ENCODE peak calls at places on chromosomes 4 and X, in five cellular contexts. One of them, this sample, is unnamed.

GRCh38 chr4:127667772-127668171 is 35.0 kb downstream of the INTU start:
- DNase-seq in pancreas: no peak
- DNase-seq in AG04450: no peak
- DNase-seq in uterus: no peak
- DNase-seq in fibroblast of lung: no peak
- DNase-seq in this sample: no peak

GRCh38 chr4:173146456-173146855 is 22.2 kb upstream of the GALNT7 start:
- DNase-seq in pancreas: no peak
- DNase-seq in AG04450: no peak
- DNase-seq in uterus: no peak
- DNase-seq in fibroblast of lung: no peak
- DNase-seq in this sample: no peak

GRCh38 chr4:151276787-151277557 is at the start of gene PRSS48:
- DNase-seq in pancreas: peak; percentile 87
- DNase-seq in AG04450: no peak
- DNase-seq in uterus: no peak
- DNase-seq in fibroblast of lung: peak; percentile 48
- DNase-seq in this sample: no peak

GRCh38 chr4:56434599-56435000 is 815 bp downstream of the PPAT start:
- DNase-seq in pancreas: no peak
- DNase-seq in AG04450: no peak
- DNase-seq in uterus: no peak
- DNase-seq in fibroblast of lung: peak; percentile 54
- DNase-seq in this sample: peak; percentile 54

GRCh38 chr4:709348-709747 is 3.7 kb downstream of the PCGF3 start:
- DNase-seq in pancreas: no peak
- DNase-seq in AG04450: no peak
- DNase-seq in uterus: no peak
- DNase-seq in fibroblast of lung: no peak
- DNase-seq in this sample: no peak

GRCh38 chr4:2042207-2042946 is 16.8 kb upstream of the NAT8L start:
- DNase-seq in pancreas: peak; percentile 80
- DNase-seq in AG04450: no peak
- DNase-seq in uterus: no peak
- DNase-seq in fibroblast of lung: no peak
- DNase-seq in this sample: no peak

GRCh38 chr4:54484361-54484760 is 173.4 kb upstream of the KIT start:
- DNase-seq in pancreas: no peak
- DNase-seq in AG04450: no peak
- DNase-seq in uterus: no peak
- DNase-seq in fibroblast of lung: no peak
- DNase-seq in this sample: no peak

GRCh38 chr4:54095110-54095800 is 4.7 kb upstream of the GSX2 start:
- DNase-seq in pancreas: no peak
- DNase-seq in AG04450: no peak
- DNase-seq in uterus: no peak
- DNase-seq in fibroblast of lung: no peak
- DNase-seq in this sample: no peak

GRCh38 chr4:15031993-15032660 is 29.8 kb downstream of the CPEB2 start:
- DNase-seq in pancreas: no peak
- DNase-seq in AG04450: no peak
- DNase-seq in uterus: no peak
- DNase-seq in fibroblast of lung: peak; percentile 35
- DNase-seq in this sample: no peak

GRCh38 chr4:43778187-43778915 is 670.3 kb downstream of the KCTD8 start:
- DNase-seq in pancreas: no peak
- DNase-seq in AG04450: no peak
- DNase-seq in uterus: no peak
- DNase-seq in fibroblast of lung: no peak
- DNase-seq in this sample: no peak

GRCh38 chrX:144637731-144638130 is 609.6 kb upstream of the SPANXN1 start:
- DNase-seq in pancreas: no peak
- DNase-seq in AG04450: no peak
- DNase-seq in uterus: no peak
- DNase-seq in fibroblast of lung: no peak
- DNase-seq in this sample: no peak

GRCh38 chr4:135601351-135601750 is 1399.8 kb upstream of the PABPC4L start:
- DNase-seq in pancreas: no peak
- DNase-seq in AG04450: no peak
- DNase-seq in uterus: no peak
- DNase-seq in fibroblast of lung: no peak
- DNase-seq in this sample: no peak

GRCh38 chrX:120334137-120334536 is 22.9 kb upstream of the TMEM255A start:
- DNase-seq in pancreas: no peak
- DNase-seq in AG04450: no peak
- DNase-seq in uterus: no peak
- DNase-seq in fibroblast of lung: no peak
- DNase-seq in this sample: no peak

GRCh38 chr4:10200869-10201268 is 84.3 kb upstream of the WDR1 start:
- DNase-seq in pancreas: no peak
- DNase-seq in AG04450: no peak
- DNase-seq in uterus: no peak
- DNase-seq in fibroblast of lung: no peak
- DNase-seq in this sample: no peak

GRCh38 chrX:11887175-11887574 is 129.1 kb downstream of the MSL3 start:
- DNase-seq in pancreas: no peak
- DNase-seq in AG04450: no peak
- DNase-seq in uterus: no peak
- DNase-seq in fibroblast of lung: no peak
- DNase-seq in this sample: no peak

GRCh38 chr4:8774071-8774470 is 97.6 kb downstream of the HMX1 start:
- DNase-seq in pancreas: peak; percentile 29
- DNase-seq in AG04450: no peak
- DNase-seq in uterus: no peak
- DNase-seq in fibroblast of lung: no peak
- DNase-seq in this sample: no peak

GRCh38 chrX:149757206-149758067 is 16.4 kb upstream of the HSFX1 start:
- DNase-seq in pancreas: no peak
- DNase-seq in AG04450: no peak
- DNase-seq in uterus: no peak
- DNase-seq in fibroblast of lung: no peak
- DNase-seq in this sample: no peak

GRCh38 chrX:97294016-97294415 is 410.3 kb downstream of the RPA4 start:
- DNase-seq in pancreas: no peak
- DNase-seq in AG04450: no peak
- DNase-seq in uterus: no peak
- DNase-seq in fibroblast of lung: no peak
- DNase-seq in this sample: peak; percentile 38

GRCh38 chrX:153537526-153538295 is 20.3 kb downstream of the ATP2B3 start:
- DNase-seq in pancreas: peak; percentile 71
- DNase-seq in AG04450: no peak
- DNase-seq in uterus: no peak
- DNase-seq in fibroblast of lung: no peak
- DNase-seq in this sample: no peak

GRCh38 chrX:103310592-103311400 is at the start of gene BEX2:
- DNase-seq in pancreas: peak; percentile 87
- DNase-seq in AG04450: no peak
- DNase-seq in uterus: peak; percentile 80
- DNase-seq in fibroblast of lung: peak; percentile 42
- DNase-seq in this sample: peak; percentile 44

GRCh38 chr4:158715787-158716186 is 7.4 kb downstream of the PPID start:
- DNase-seq in pancreas: no peak
- DNase-seq in AG04450: no peak
- DNase-seq in uterus: no peak
- DNase-seq in fibroblast of lung: no peak
- DNase-seq in this sample: no peak

GRCh38 chr4:187687701-187688100 is 307.9 kb upstream of the ZFP42 start:
- DNase-seq in pancreas: no peak
- DNase-seq in AG04450: no peak
- DNase-seq in uterus: no peak
- DNase-seq in fibroblast of lung: peak; percentile 71
- DNase-seq in this sample: no peak

GRCh38 chr4:165152527-165152926 is 39.9 kb upstream of the TMEM192 start:
- DNase-seq in pancreas: no peak
- DNase-seq in AG04450: no peak
- DNase-seq in uterus: no peak
- DNase-seq in fibroblast of lung: peak; percentile 50
- DNase-seq in this sample: no peak

GRCh38 chr4:165154482-165154881 is 41.8 kb upstream of the TMEM192 start:
- DNase-seq in pancreas: no peak
- DNase-seq in AG04450: no peak
- DNase-seq in uterus: no peak
- DNase-seq in fibroblast of lung: no peak
- DNase-seq in this sample: no peak

GRCh38 chr4:165151734-165152133 is 39.1 kb upstream of the TMEM192 start:
- DNase-seq in pancreas: no peak
- DNase-seq in AG04450: no peak
- DNase-seq in uterus: no peak
- DNase-seq in fibroblast of lung: peak; percentile 15
- DNase-seq in this sample: no peak

GRCh38 chr4:165150545-165150944 is 37.9 kb upstream of the TMEM192 start:
- DNase-seq in pancreas: no peak
- DNase-seq in AG04450: no peak
- DNase-seq in uterus: no peak
- DNase-seq in fibroblast of lung: no peak
- DNase-seq in this sample: no peak
- H3K4me3 ChIP-seq in pancreas: no peak overlapping the region
- H3K4me3 ChIP-seq in AG04450: no peak overlapping the region
- H3K4me3 ChIP-seq in uterus: no peak overlapping the region
- H3K4me3 ChIP-seq in fibroblast of lung: no peak overlapping the region
- H3K4me3 ChIP-seq in this sample: no peak overlapping the region

GRCh38 chr4:88212253-88212561 is 53.8 kb upstream of the ABCG2 start:
- DNase-seq in pancreas: no peak
- DNase-seq in AG04450: no peak
- DNase-seq in uterus: no peak
- DNase-seq in fibroblast of lung: no peak
- DNase-seq in this sample: no peak
- TF ChIP-seq CTCF in pancreas: no peak
- TF ChIP-seq CTCF in AG04450: no peak
- TF ChIP-seq CTCF in uterus: no peak
- TF ChIP-seq CTCF in fibroblast of lung: no peak
- TF ChIP-seq CTCF in this sample: no peak

GRCh38 chr4:156771171-156771837 is 200.3 kb downstream of the PDGFC start:
- DNase-seq in pancreas: no peak
- DNase-seq in AG04450: no peak
- DNase-seq in uterus: peak; percentile 24
- DNase-seq in fibroblast of lung: peak; percentile 89
- DNase-seq in this sample: peak; percentile 55
- H3K4me3 ChIP-seq in pancreas: no peak overlapping the region
- H3K4me3 ChIP-seq in AG04450: no peak overlapping the region
- H3K4me3 ChIP-seq in uterus: no peak overlapping the region
- H3K4me3 ChIP-seq in fibroblast of lung: peak overlapping the region; percentile 6
- H3K4me3 ChIP-seq in this sample: no peak overlapping the region

GRCh38 chr4:23934915-23935314 is 45.1 kb upstream of the PPARGC1A start:
- DNase-seq in pancreas: no peak
- DNase-seq in AG04450: peak; percentile 73
- DNase-seq in uterus: no peak
- DNase-seq in fibroblast of lung: peak; percentile 98
- DNase-seq in this sample: no peak

GRCh38 chr4:23934223-23934622 is 44.4 kb upstream of the PPARGC1A start:
- DNase-seq in pancreas: no peak
- DNase-seq in AG04450: no peak
- DNase-seq in uterus: no peak
- DNase-seq in fibroblast of lung: no peak
- DNase-seq in this sample: no peak

GRCh38 chr4:23931489-23931830 is 41.6 kb upstream of the PPARGC1A start:
- DNase-seq in pancreas: no peak
- DNase-seq in AG04450: no peak
- DNase-seq in uterus: no peak
- DNase-seq in fibroblast of lung: no peak
- DNase-seq in this sample: no peak

GRCh38 chr4:23932186-23932585 is 42.3 kb upstream of the PPARGC1A start:
- DNase-seq in pancreas: no peak
- DNase-seq in AG04450: no peak
- DNase-seq in uterus: no peak
- DNase-seq in fibroblast of lung: peak; percentile 33
- DNase-seq in this sample: no peak

GRCh38 chr4:23932935-23933334 is 43.1 kb upstream of the PPARGC1A start:
- DNase-seq in pancreas: no peak
- DNase-seq in AG04450: no peak
- DNase-seq in uterus: no peak
- DNase-seq in fibroblast of lung: peak; percentile 60
- DNase-seq in this sample: no peak
- TF ChIP-seq CTCF in pancreas: no peak
- TF ChIP-seq CTCF in AG04450: peak; percentile 49
- TF ChIP-seq CTCF in uterus: no peak
- TF ChIP-seq CTCF in fibroblast of lung: peak; percentile 56
- TF ChIP-seq CTCF in this sample: no peak